ENCODE peak calls at places on chromosomes 3 and 15, in six cellular contexts. F is activated T-helper 1 cell treated with anti-CD3 and anti-CD28 coated beads, Interleukin-12 subunit alpha, Interleukin-12 subunit beta, Interleukin-2, Interleukin-4 antibody, amounts not matched to agents 30 ng/mL and 10 ng/mL and 1 ng/mL, durations not matched to agents 14 hours and 24 hours and 36 hours; C is CD4-positive, alpha-beta T cell; S is skeletal muscle cell; A is GM12891; W is stimulated activated CD4-positive, alpha-beta T cell treated with anti-CD3 and anti-CD28 coated beads, Interleukin-12 subunit alpha, Interleukin-12 subunit beta, amount 100 ng/mL, for 48 hours. K is an unnamed sample.
A peak's percentile ranks its signal among the peaks of the same experiment; 100 is the strongest.

GRCh38 chr3:193951859-193952258 is 184.1 kb upstream of the HES1 start:
- DNase-seq in F (no peak), C (no peak), S (no peak), A (no peak), W (no peak), K (no peak)

GRCh38 chr3:72346526-72346926 is 501.7 kb downstream of the SHQ1 start:
- DNase-seq in F (no peak), C (no peak), S (peak; percentile 99), A (no peak), W (no peak), K (no peak)

GRCh38 chr15:80026310-80026709 is 33.2 kb upstream of the ZFAND6 start:
- DNase-seq in F (no peak), C (no peak), S (no peak), A (no peak), W (no peak), K (no peak)

GRCh38 chr3:4994144-4994730 is 15.0 kb downstream of the BHLHE40 start:
- DNase-seq in F (no peak), C (no peak), S (no peak), A (no peak), W (no peak), K (no peak)

GRCh38 chr3:42763023-42763422 is 10.0 kb downstream of the CCDC13 start:
- DNase-seq in F (no peak), C (no peak), S (no peak), A (no peak), W (no peak), K (no peak)

GRCh38 chr3:9695322-9695721 is 8.3 kb upstream of the CPNE9 start:
- DNase-seq in F (no peak), C (no peak), S (no peak), A (no peak), W (no peak), K (no peak)

GRCh38 chr15:39710681-39711080 is 72.0 kb downstream of the FSIP1 start:
- DNase-seq in F (no peak), C (no peak), S (no peak), A (no peak), W (no peak), K (no peak)

GRCh38 chr3:95394286-95394685 is 1331.4 kb downstream of the NSUN3 start:
- DNase-seq in F (no peak), C (no peak), S (no peak), A (no peak), W (no peak), K (no peak)

GRCh38 chr3:65597225-65597951 is 441.3 kb downstream of the MAGI1 start:
- DNase-seq in F (no peak), C (no peak), S (no peak), A (no peak), W (no peak), K (peak; percentile 31)

K was measured in left cardiac atrium.